ENCODE peak calls at places on chromosomes 13 and 19, in six cellular contexts. One of them, this sample, is unnamed.

GRCh38 chr13:35552172-35552844 is 75.8 kb upstream of the MAB21L1 start:
- DNase-seq in EL: peak; percentile 61
- DNase-seq in IMR-90: peak; percentile 34
- DNase-seq in activated CD4-positive, alpha-beta T cell treated with anti-CD3 and anti-CD28 coated beads, Interleukin-2, amount 50 U/mL, for 1 hour: no peak
- DNase-seq in mucosa of gallbladder: no peak
- DNase-seq in mammary epithelial cell: peak; percentile 76
- DNase-seq in this sample: no peak

GRCh38 chr13:45055198-45055901 is 65.0 kb upstream of the GTF2F2 start:
- DNase-seq in activated CD4-positive, alpha-beta T cell treated with anti-CD3 and anti-CD28 coated beads, Interleukin-2, amount 50 U/mL, for 1 hour: no peak
- DNase-seq in mucosa of gallbladder: no peak
- DNase-seq in mammary epithelial cell: peak; percentile 94
- DNase-seq in IMR-90: peak; percentile 93
- DNase-seq in EL: peak; percentile 89
- DNase-seq in this sample: no peak

GRCh38 chr13:113625965-113626661 is 31.9 kb downstream of the ATP4B start:
- DNase-seq in activated CD4-positive, alpha-beta T cell treated with anti-CD3 and anti-CD28 coated beads, Interleukin-2, amount 50 U/mL, for 1 hour: no peak
- DNase-seq in IMR-90: peak; percentile 50
- DNase-seq in EL: peak; percentile 76
- DNase-seq in mammary epithelial cell: no peak
- DNase-seq in mucosa of gallbladder: no peak
- DNase-seq in this sample: no peak

GRCh38 chr19:47086280-47086679 is 27.3 kb downstream of the ZC3H4 start:
- DNase-seq in mammary epithelial cell: no peak
- DNase-seq in IMR-90: no peak
- DNase-seq in EL: no peak
- DNase-seq in activated CD4-positive, alpha-beta T cell treated with anti-CD3 and anti-CD28 coated beads, Interleukin-2, amount 50 U/mL, for 1 hour: no peak
- DNase-seq in mucosa of gallbladder: no peak
- DNase-seq in this sample: no peak

GRCh38 chr19:40512473-40513344 is 45.9 kb downstream of the SPTBN4 start:
- DNase-seq in mucosa of gallbladder: no peak
- DNase-seq in activated CD4-positive, alpha-beta T cell treated with anti-CD3 and anti-CD28 coated beads, Interleukin-2, amount 50 U/mL, for 1 hour: no peak
- DNase-seq in mammary epithelial cell: peak; percentile 52
- DNase-seq in IMR-90: peak; percentile 11
- DNase-seq in EL: no peak
- DNase-seq in this sample: peak; percentile 69

GRCh38 chr19:33422369-33423180 is 49.1 kb downstream of the CEBPG start:
- DNase-seq in activated CD4-positive, alpha-beta T cell treated with anti-CD3 and anti-CD28 coated beads, Interleukin-2, amount 50 U/mL, for 1 hour: no peak
- DNase-seq in mammary epithelial cell: no peak
- DNase-seq in EL: no peak
- DNase-seq in IMR-90: no peak
- DNase-seq in mucosa of gallbladder: no peak
- DNase-seq in this sample: no peak

GRCh38 chr13:31747271-31747670 is 7.9 kb downstream of the RXFP2 start:
- DNase-seq in IMR-90: no peak
- DNase-seq in EL: peak; percentile 21
- DNase-seq in activated CD4-positive, alpha-beta T cell treated with anti-CD3 and anti-CD28 coated beads, Interleukin-2, amount 50 U/mL, for 1 hour: no peak
- DNase-seq in mucosa of gallbladder: no peak
- DNase-seq in mammary epithelial cell: no peak
- DNase-seq in this sample: no peak

GRCh38 chr13:84037937-84038464 is 155.7 kb upstream of the SLITRK1 start:
- DNase-seq in activated CD4-positive, alpha-beta T cell treated with anti-CD3 and anti-CD28 coated beads, Interleukin-2, amount 50 U/mL, for 1 hour: no peak
- DNase-seq in mammary epithelial cell: no peak
- DNase-seq in EL: no peak
- DNase-seq in IMR-90: no peak
- DNase-seq in mucosa of gallbladder: no peak
- DNase-seq in this sample: peak; percentile 65

This sample was measured in NCI-H1417.